ENCODE peak calls at places on chromosomes 4 and X, in four cellular contexts. One of them, this sample, is unnamed.

GRCh38 chrX:39253551-39253950 is 452.3 kb downstream of the MID1IP1 start:
- DNase-seq in ACHN: no peak
- DNase-seq in GM04504: no peak
- DNase-seq in tibial artery: no peak
- DNase-seq in this sample: peak; percentile 26

GRCh38 chr4:1722551-1723071 is 1.3 kb downstream of the TACC3 start:
- DNase-seq in ACHN: no peak
- DNase-seq in GM04504: no peak
- DNase-seq in tibial artery: peak; percentile 20
- DNase-seq in this sample: no peak

GRCh38 chrX:38318606-38319005 is 8.7 kb downstream of the RPGR start:
- DNase-seq in ACHN: no peak
- DNase-seq in GM04504: no peak
- DNase-seq in tibial artery: no peak
- DNase-seq in this sample: no peak

GRCh38 chr4:188941524-188942109 is 802.4 kb downstream of the TRIML1 start:
- DNase-seq in ACHN: peak; percentile 97
- DNase-seq in GM04504: peak; percentile 90
- DNase-seq in tibial artery: no peak
- DNase-seq in this sample: peak; percentile 46

GRCh38 chr4:2768124-2768523 is 12.0 kb upstream of the TNIP2 start:
- DNase-seq in ACHN: no peak
- DNase-seq in GM04504: no peak
- DNase-seq in tibial artery: no peak
- DNase-seq in this sample: no peak

GRCh38 chr4:38189445-38189844 is 229.2 kb downstream of the PTTG2 start:
- DNase-seq in ACHN: peak; percentile 72
- DNase-seq in GM04504: peak; percentile 53
- DNase-seq in tibial artery: no peak
- DNase-seq in this sample: no peak

GRCh38 chr4:143728171-143728570 is 27.7 kb upstream of the FREM3 start:
- DNase-seq in ACHN: no peak
- DNase-seq in GM04504: peak; percentile 14
- DNase-seq in tibial artery: no peak
- DNase-seq in this sample: no peak

GRCh38 chr4:109007976-109008375 is 245.1 kb upstream of the ETNPPL start:
- DNase-seq in ACHN: no peak
- DNase-seq in GM04504: no peak
- DNase-seq in tibial artery: no peak
- DNase-seq in this sample: no peak

GRCh38 chrX:19121898-19122640 is at the start of gene ADGRG2:
- DNase-seq in ACHN: peak; percentile 8
- DNase-seq in GM04504: no peak
- DNase-seq in tibial artery: no peak
- DNase-seq in this sample: no peak

GRCh38 chr4:152619556-152619955 is 60.2 kb downstream of the TMEM154 start:
- DNase-seq in ACHN: no peak
- DNase-seq in GM04504: no peak
- DNase-seq in tibial artery: no peak
- DNase-seq in this sample: no peak

GRCh38 chrX:1440506-1440905 is 12.2 kb downstream of the ASMTL start:
- DNase-seq in ACHN: no peak
- DNase-seq in GM04504: no peak
- DNase-seq in tibial artery: no peak
- DNase-seq in this sample: no peak